ENCODE peak calls at places on chromosomes 5 and 9, in six cellular contexts. R is GM23338, Q is OCI-LY7, P is HCT116, M is GM23248, Z is endothelial cell of umbilical vein. L is an unnamed sample.

GRCh38 chr5:158013939-158014338 is 155.0 kb upstream of the CLINT1 start:
- DNase-seq in Z (peak; percentile 29), M (peak; percentile 77), R (peak; percentile 51), Q (peak; percentile 43), P (no peak), L (no peak)

GRCh38 chr9:130995399-130995941 is 13.5 kb upstream of the LAMC3 start:
- DNase-seq in P (no peak), R (peak; percentile 40), M (peak; percentile 58), Q (peak; percentile 3), Z (peak; percentile 18), L (no peak)

GRCh38 chr5:162699361-162699760 is 631.8 kb downstream of the GABRG2 start:
- DNase-seq in P (no peak), Q (no peak), M (no peak), Z (no peak), R (no peak), L (no peak)

GRCh38 chr5:176438959-176439757 is 9.0 kb upstream of the FAF2 start:
- DNase-seq in M (peak; percentile 61), R (no peak), Z (peak; percentile 49), P (no peak), Q (no peak), L (no peak)

GRCh38 chr5:57410374-57411320 is 72.0 kb downstream of the ACTBL2 start:
- DNase-seq in P (no peak), Q (no peak), R (no peak), Z (no peak), M (no peak), L (no peak)

GRCh38 chr9:129291041-129291501 is 113.0 kb upstream of the IER5L start:
- DNase-seq in M (no peak), Q (no peak), R (no peak), Z (no peak), P (no peak), L (no peak)

GRCh38 chr9:97793067-97793466 is 60.0 kb upstream of the FOXE1 start:
- DNase-seq in P (no peak), R (no peak), Z (no peak), M (no peak), Q (no peak), L (no peak)

GRCh38 chr9:27382308-27382707 is 85.4 kb upstream of the EQTN start:
- DNase-seq in Q (no peak), P (no peak), Z (no peak), M (no peak), R (no peak), L (no peak)

GRCh38 chr5:14105717-14106435 is 37.3 kb upstream of the TRIO start:
- DNase-seq in Z (peak; percentile 83), R (no peak), Q (no peak), M (peak; percentile 90), P (peak; percentile 67), L (peak; percentile 75)

GRCh38 chr5:82799346-82800077 is 277.7 kb downstream of the TMEM167A start:
- DNase-seq in M (no peak), P (no peak), Z (no peak), R (peak; percentile 23), Q (no peak), L (no peak)

GRCh38 chr5:33235824-33236223 is 204.9 kb upstream of the TARS1 start:
- DNase-seq in Z (no peak), R (no peak), P (no peak), M (no peak), Q (peak; percentile 50), L (no peak)

GRCh38 chr5:150621301-150621700 is 19.2 kb upstream of the SYNPO start:
- DNase-seq in Z (no peak), M (no peak), P (no peak), Q (no peak), R (no peak), L (no peak)

GRCh38 chr5:163407034-163407652 is 30.3 kb upstream of the CCNG1 start:
- DNase-seq in Q (peak; percentile 3), M (peak; percentile 48), R (no peak), Z (no peak), P (no peak), L (no peak)

GRCh38 chr5:96141749-96142148 is 180.1 kb upstream of the ELL2 start:
- DNase-seq in P (no peak), M (no peak), Z (no peak), Q (no peak), R (no peak), L (no peak)

GRCh38 chr5:100854594-100854993 is 48.5 kb downstream of the ST8SIA4 start:
- DNase-seq in P (no peak), Z (peak; percentile 84), Q (no peak), R (no peak), M (no peak), L (no peak)

GRCh38 chr5:82676663-82677062 is 398.5 kb upstream of the RPS23 start:
- DNase-seq in Z (no peak), M (no peak), P (no peak), R (no peak), Q (no peak), L (no peak)

GRCh38 chr9:111948958-111949357 is 52.3 kb downstream of the UGCG start:
- DNase-seq in P (no peak), Q (no peak), Z (no peak), R (no peak), M (peak; percentile 49), L (no peak)

GRCh38 chr9:93132946-93133640 is 958 bp downstream of the NINJ1 start:
- DNase-seq in Q (no peak), R (peak; percentile 54), P (no peak), M (peak; percentile 47), Z (peak; percentile 57), L (no peak)

GRCh38 chr9:90189306-90189705 is 453.3 kb downstream of the DIRAS2 start:
- DNase-seq in Z (no peak), M (no peak), P (no peak), Q (peak; percentile 74), R (no peak), L (no peak)

GRCh38 chr9:16727452-16728127 is 142.9 kb downstream of the BNC2 start:
- DNase-seq in P (no peak), Q (no peak), M (peak; percentile 39), R (no peak), Z (peak; percentile 68), L (no peak)
- H3K4me2 ChIP-seq in P (no peak overlapping the region), Q (no peak overlapping the region), M (peak overlapping the region; percentile 91), R (peak overlapping the region; percentile 79), Z (peak overlapping the region; percentile 94), L (peak overlapping the region; percentile 88)

DNA sequence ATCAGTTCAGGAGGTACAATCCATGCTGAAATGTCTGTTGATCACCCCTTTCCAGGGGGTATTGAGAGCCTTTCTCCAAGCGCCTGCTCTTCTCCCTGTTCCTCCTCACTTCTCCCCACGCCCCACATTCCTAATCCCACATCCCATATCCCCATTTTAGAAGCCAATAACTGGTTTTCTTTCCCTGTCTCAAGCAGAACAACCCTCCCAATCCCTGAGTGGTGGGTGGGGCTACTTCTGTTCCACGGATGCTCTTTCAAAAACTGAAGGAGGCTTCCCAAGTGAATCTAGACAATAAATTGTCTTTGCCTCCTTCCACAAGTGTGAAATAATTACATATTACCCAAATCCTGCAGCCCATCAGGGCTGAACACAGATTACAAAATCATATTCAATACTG is 77.0 kb upstream of the SEMA6A start:
- DNase-seq in Z (no peak), R (peak; percentile 16), P (no peak), M (no peak), Q (no peak), L (no peak)
- H3K4me1 ChIP-seq in Z (no peaks in the 10 kb centered on the region), R (peaks cover 59% of the 10 kb centered on the region), P (peaks cover 7% of the 10 kb centered on the region), M (no peaks in the 10 kb centered on the region), Q (no peaks in the 10 kb centered on the region), L (no peaks in the 10 kb centered on the region)

DNA sequence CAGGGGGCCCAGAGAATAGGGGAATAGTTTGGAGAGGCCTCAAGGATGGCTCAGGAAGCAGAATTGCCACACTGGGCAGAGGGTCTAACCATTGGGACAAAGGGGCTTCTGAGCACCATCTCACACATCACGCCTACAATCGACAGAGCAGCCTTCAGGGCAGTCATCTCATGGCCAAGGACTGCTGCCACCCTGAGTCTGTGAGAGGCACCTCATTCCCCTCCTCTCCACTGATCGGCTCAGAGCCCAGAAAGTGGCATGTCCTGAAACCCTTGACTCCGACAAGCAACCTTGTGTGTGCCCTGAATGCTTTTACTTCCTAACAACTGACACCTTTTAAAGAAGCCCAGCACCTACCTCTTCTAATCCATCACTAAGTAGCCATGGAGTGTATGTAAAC is 128.9 kb upstream of the PTPN3 start:
- DNase-seq in M (no peak), P (no peak), Z (no peak), R (peak; percentile 20), Q (no peak), L (no peak)
- H2AFZ ChIP-seq in M (no peak overlapping the region), P (no peak overlapping the region), Z (no peak overlapping the region), R (no peak overlapping the region), Q (no peak overlapping the region), L (no peak overlapping the region)

GRCh38 chr5:172110260-172110815 is 77.7 kb downstream of the STK10 start:
- DNase-seq in R (no peak), P (no peak), Q (no peak), Z (no peak), M (no peak), L (no peak)
- H3K4me2 ChIP-seq in R (no peak overlapping the region), P (no peak overlapping the region), Q (peak overlapping the region; percentile 76), Z (no peak overlapping the region), M (no peak overlapping the region), L (peak overlapping the region; percentile 79)

GRCh38 chr9:110126457-110126856 is 81.5 kb downstream of the C9orf152 start:
- DNase-seq in P (no peak), M (no peak), R (no peak), Z (peak; percentile 75), Q (peak; percentile 64), L (no peak)
- H3K4me1 ChIP-seq in P (no peaks in the 10 kb centered on the region), M (peaks cover 33% of the 10 kb centered on the region), R (peaks cover 72% of the 10 kb centered on the region), Z (peaks cover 71% of the 10 kb centered on the region), Q (peaks cover 100% of the 10 kb centered on the region), L (peaks cover 22% of the 10 kb centered on the region)